ENCODE peak calls at places on chromosomes 13 and 19, in four cellular contexts. X, V, O and B are unnamed samples.

GRCh38 chr13:109605846-109606245 is 180.5 kb downstream of the IRS2 start:
- DNase-seq in X (no peak), V (no peak), O (no peak), B (no peak)

GRCh38 chr13:59012731-59013130 is 1151.0 kb downstream of the DIAPH3 start:
- DNase-seq in X (no peak), V (no peak), O (no peak), B (no peak)

GRCh38 chr13:21069561-21070004 is 8.2 kb upstream of the LATS2 start:
- DNase-seq in X (no peak), V (peak; percentile 96), O (no peak), B (peak; percentile 91)

GRCh38 chr19:11578342-11579142 is 1.1 kb upstream of the ACP5 start:
- DNase-seq in X (no peak), V (peak; percentile 25), O (no peak), B (no peak)

GRCh38 chr13:47933688-47934011 is 67.4 kb downstream of the SUCLA2 start:
- DNase-seq in X (peak; percentile 49), V (peak; percentile 10), O (no peak), B (peak; percentile 22)

GRCh38 chr19:958967-959685 is 25.0 kb upstream of the WDR18 start:
- DNase-seq in X (no peak), V (no peak), O (no peak), B (peak; percentile 87)

GRCh38 chr13:60318186-60318585 is 78.8 kb upstream of the TDRD3 start:
- DNase-seq in X (no peak), V (no peak), O (no peak), B (no peak)

GRCh38 chr13:92126399-92126798 is 728.0 kb downstream of the GPC5 start:
- DNase-seq in X (no peak), V (no peak), O (no peak), B (no peak)

GRCh38 chr13:30900952-30901749 is 4.9 kb upstream of the MEDAG start:
- DNase-seq in X (no peak), V (no peak), O (no peak), B (no peak)

GRCh38 chr13:59643906-59644626 is 519.7 kb downstream of the DIAPH3 start:
- DNase-seq in X (no peak), V (no peak), O (no peak), B (no peak)

DNA sequence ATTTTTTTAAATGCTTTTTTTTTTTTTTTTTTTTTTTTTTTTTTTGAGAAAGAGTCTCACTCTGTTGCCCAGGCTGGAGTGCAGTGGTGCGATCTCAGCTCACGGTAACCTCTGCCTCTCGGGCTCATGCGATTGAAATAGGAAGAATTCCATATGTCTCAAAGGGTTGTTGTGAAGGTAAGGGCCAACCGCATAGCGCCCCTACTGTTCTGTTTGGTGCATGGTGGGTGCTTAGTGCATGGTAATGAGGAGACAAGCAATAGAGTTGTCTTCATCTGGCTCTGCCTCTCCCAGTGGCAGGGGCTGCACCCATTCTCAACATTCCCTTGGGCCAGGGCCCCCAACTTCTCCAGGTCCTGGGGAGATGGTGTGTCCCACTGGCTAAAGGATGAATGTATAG is 68.7 kb downstream of the RASL11A start:
- DNase-seq in X (peak; percentile 24), V (peak; percentile 52), O (no peak), B (peak; percentile 64)
- TF ChIP-seq CTCF in X (peak; percentile 52), V (peak; percentile 78), O (peak; percentile 12), B (peak; percentile 65)

DNA sequence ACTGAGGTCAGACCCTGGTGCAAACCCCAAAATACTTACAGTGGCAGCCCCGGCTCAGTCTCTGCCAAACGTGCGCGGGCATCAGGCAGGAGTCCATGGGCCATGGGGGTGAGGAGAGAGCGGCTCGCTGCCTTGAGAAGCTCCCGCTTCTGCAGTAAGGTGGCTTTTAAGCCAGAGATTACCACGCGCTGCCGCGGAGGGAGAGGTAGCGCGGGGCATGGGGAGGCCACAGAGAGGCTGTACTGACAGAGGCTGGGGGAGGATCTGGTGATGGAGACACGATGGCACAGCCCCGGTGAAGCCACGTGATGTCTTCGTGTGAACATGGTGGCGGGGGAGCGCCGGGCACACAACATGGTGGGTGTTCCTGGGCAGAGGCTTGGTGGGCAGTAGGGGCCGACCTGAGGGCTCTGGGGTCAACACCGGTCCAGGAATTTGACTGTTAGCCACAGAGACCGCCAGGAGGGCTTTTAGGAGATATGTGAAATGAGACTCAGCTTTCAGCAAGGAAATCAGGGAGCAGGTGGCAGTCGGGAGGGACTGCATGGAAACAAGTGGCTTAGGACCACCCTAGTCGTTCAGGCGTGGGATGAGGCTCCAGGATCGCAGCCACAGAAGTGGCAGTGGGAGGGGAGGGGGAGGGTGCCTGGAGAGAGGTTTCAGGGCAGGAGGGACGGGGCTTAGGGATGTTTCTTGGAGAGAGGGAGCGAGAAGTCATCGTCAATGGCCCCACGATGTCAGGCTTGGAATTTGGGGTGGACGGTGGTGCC is 24.1 kb downstream of the MCF2L start:
- DNase-seq in X (no peak), V (no peak), O (no peak), B (no peak)
- H3K4me3 ChIP-seq in X (no peak overlapping the region), V (no peak overlapping the region), O (no peak overlapping the region), B (no peak overlapping the region)

GRCh38 chr13:73417012-73417615 is 358.3 kb downstream of the KLF5 start:
- DNase-seq in X (no peak), V (peak; percentile 3), O (no peak), B (peak; percentile 63)
- TF ChIP-seq CTCF in X (peak; percentile 49), V (no peak), O (no peak), B (peak; percentile 37)

DNA sequence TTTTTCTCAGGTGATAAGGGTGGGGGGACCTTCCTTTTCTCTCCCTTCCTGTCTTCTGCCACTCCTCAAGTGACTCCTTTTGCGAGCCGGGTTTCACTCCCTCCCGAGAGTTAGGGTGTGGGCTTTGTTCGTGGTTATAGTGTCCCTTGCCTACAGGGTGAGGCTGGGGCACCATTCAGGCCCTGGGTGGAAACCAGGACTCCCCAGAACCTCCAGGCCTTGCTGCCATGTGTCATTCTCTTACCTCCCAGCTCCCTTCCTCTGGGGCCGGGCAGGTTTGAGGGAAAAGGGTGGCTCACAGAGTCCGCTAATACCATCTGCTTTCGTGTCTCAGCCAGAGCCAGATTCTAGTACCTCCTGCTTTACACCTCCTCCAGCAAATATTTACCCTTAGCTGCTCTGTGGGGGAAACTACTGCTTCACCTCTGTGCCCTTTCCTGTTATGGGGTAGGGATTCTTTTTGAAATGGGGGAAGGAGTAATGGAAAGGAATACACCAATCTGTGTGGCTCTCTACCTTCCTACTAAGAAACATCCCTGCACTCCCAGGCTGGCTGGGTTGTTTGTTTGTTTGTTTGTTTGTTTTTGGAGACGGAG is 2.8 kb downstream of the ACTN4 start:
- DNase-seq in X (no peak), V (no peak), O (no peak), B (peak; percentile 69)
- H3K4me3 ChIP-seq in X (peak overlapping the region; percentile 75), V (peak overlapping the region; percentile 79), O (peak overlapping the region; percentile 85), B (peak overlapping the region; percentile 100)

DNA sequence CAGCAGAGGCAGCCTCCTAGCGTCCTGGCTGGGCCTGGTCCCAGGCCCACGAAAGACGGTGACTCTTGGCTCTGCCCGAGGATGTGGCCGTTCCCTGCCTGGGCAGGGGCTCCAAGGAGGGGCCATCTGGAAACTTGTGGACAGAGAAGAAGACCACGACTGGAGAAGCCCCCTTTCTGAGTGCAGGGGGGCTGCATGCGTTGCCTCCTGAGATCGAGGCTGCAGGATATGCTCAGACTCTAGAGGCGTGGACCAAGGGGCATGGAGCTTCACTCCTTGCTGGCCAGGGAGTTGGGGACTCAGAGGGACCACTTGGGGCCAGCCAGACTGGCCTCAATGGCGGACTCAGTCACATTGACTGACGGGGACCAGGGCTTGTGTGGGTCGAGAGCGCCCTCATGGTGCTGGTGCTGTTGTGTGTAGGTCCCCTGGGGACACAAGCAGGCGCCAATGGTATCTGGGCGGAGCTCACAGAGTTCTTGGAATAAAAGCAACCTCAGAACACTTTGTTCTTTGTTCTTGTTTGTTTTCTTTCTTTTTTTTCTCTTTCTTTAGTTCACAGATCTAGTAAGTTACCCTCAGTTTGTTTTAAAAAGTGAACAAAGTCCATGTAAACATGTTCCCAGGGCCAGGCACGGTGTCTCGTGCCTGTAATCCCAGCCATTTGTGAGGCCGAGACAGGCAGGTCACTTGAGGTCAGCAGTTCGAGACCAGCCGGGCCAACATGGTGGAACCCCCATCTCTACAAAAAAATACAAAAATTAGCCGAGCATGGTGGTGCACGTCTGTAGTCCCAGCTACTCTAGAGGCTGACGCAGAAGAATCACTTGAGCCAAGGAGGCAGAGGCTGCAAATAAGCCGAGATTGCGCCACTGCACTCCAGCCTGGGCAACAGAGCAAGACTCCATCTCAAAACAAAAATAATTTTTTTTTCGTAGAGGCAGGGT is 10.2 kb downstream of the ANGPTL4 start:
- DNase-seq in X (no peak), V (no peak), O (peak; percentile 73), B (no peak)
- TF ChIP-seq CTCF in X (no peak), V (no peak), O (no peak), B (no peak)

GRCh38 chr13:88507909-88508308 is 836.7 kb downstream of the SLITRK5 start:
- DNase-seq in X (no peak), V (no peak), O (no peak), B (no peak)
- H3K4me3 ChIP-seq in X (no peak overlapping the region), V (no peak overlapping the region), O (no peak overlapping the region), B (no peak overlapping the region)

DNA sequence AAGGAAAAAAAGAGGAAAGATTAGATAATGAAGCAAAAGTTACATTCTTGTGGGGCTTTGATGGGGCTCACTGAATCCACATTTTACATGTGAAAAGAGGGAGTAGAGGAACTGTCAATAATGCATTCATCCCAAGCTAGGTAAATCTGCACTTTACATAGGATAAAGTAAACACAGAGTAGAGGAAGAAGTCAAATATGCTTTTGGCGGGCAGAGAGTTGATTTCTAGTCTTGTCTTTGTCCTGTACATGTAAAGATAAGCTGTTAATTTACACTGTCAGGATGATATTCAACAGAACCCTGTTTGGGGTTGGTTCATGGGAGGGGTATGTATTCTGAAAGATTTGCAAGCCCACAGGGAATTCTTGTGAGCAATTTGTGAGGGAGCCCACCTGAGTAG is 18.0 kb upstream of the TNFRSF19 start:
- DNase-seq in X (no peak), V (no peak), O (no peak), B (no peak)
- TF ChIP-seq CTCF in X (no peak), V (no peak), O (no peak), B (no peak)